ENCODE peak calls at places on chromosomes 11 and 22, in five cellular contexts. P is keratinocyte, C is heart left ventricle, K is astrocyte, T is right lobe of liver. E is an unnamed sample. For H3K4me1, the result is how much of the 10 kb centered on the place peaks cover.

GRCh38 chr11:35418847-35419712 is at the start of gene SLC1A2:
- DNase-seq in P (no peak), C (peak), K (no peak), T (no peak), E (peak)

GRCh38 chr22:37077802-37078448 is 26.4 kb downstream of the KCTD17 start:
- DNase-seq in P (no peak), C (no peak), K (no peak), T (no peak), E (no peak)

GRCh38 chr22:27210111-27210739 is 552.8 kb downstream of the MIAT start:
- DNase-seq in P (no peak), C (no peak), K (no peak), T (no peak), E (no peak)

GRCh38 chr22:40668611-40669390 is 10.5 kb upstream of the MCHR1 start:
- DNase-seq in P (no peak), C (no peak), K (peak), T (no peak), E (no peak)

GRCh38 chr11:88174627-88175003 is 628 bp downstream of the RAB38 start:
- DNase-seq in P (no peak), C (peak), K (peak), T (peak), E (peak)

GRCh38 chr11:746289-747175 is 732 bp upstream of the TALDO1 start:
- DNase-seq in P (no peak), C (no peak), K (peak), T (no peak), E (no peak)

GRCh38 chr11:80281194-80281593 is 840.4 kb upstream of the TENM4 start:
- DNase-seq in P (no peak), C (no peak), K (no peak), T (no peak), E (no peak)

GRCh38 chr11:62856333-62856910 is 17.0 kb upstream of the WDR74 start:
- DNase-seq in P (no peak), C (no peak), K (no peak), T (no peak), E (no peak)

GRCh38 chr11:783581-784015 is 6.3 kb downstream of the CEND1 start:
- DNase-seq in P (peak), C (peak), K (peak), T (peak), E (peak)

GRCh38 chr11:85822814-85823213 is 11.9 kb upstream of the SYTL2 start:
- DNase-seq in P (no peak), C (no peak), K (peak), T (no peak), E (no peak)

GRCh38 chr22:45980776-45981175 is 3.8 kb upstream of the WNT7B start:
- DNase-seq in P (no peak), C (no peak), K (no peak), T (no peak), E (no peak)

GRCh38 chr11:59174664-59175033 is 2.7 kb downstream of the DTX4 start:
- DNase-seq in P (peak), C (no peak), K (peak), T (peak), E (no peak)

GRCh38 chr11:1875093-1875785 is 16.5 kb downstream of the PRR33 start:
- DNase-seq in P (no peak), C (peak), K (no peak), T (peak), E (peak)

GRCh38 chr11:115155978-115156377 is 348.2 kb downstream of the CADM1 start:
- DNase-seq in P (no peak), C (no peak), K (no peak), T (no peak), E (no peak)

GRCh38 chr11:61522881-61523280 is 14.3 kb downstream of the LRRC10B start:
- DNase-seq in P (no peak), C (no peak), K (no peak), T (no peak), E (no peak)

DNA sequence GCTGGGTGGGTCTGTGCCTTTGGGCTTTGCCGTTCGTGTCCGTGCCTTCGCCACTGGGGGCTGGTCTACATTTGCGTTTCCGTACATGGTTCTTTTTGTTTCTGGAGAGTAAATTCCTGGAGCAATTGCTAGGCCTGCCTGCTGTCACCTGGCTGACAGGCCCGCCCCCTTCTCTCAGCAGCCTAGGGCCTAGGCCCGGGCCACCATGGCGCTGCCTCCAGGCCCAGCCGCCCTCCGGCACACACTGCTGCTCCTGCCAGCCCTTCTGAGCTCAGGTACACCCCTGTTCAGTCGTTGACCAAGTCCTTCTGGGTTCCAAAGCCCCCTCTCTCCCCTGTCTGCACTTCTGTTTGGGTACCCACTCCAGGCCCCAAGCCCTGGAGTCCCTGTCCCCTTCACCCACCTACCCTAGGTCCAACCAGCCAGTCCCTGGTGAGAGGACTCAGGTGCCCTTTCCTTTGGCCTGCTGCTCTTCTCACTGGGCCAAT is 649 bp downstream of the TMEM25 start:
- DNase-seq in P (no peak), C (no peak), K (no peak), T (no peak), E (no peak)
- TF ChIP-seq CTCF in P (no peak), C (no peak), K (no peak), T (no peak), E (no peak)

GRCh38 chr11:73333626-73334199 is 25.6 kb downstream of the ARHGEF17 start:
- DNase-seq in P (no peak), C (no peak), K (no peak), T (no peak), E (no peak)

GRCh38 chr11:73334244-73335203 is 26.4 kb downstream of the ARHGEF17 start:
- DNase-seq in P (no peak), C (peak), K (peak), T (peak), E (peak)

GRCh38 chr11:73330569-73331093 is 22.6 kb downstream of the ARHGEF17 start:
- DNase-seq in P (no peak), C (no peak), K (no peak), T (no peak), E (no peak)

GRCh38 chr11:73333173-73333572 is 25.1 kb downstream of the ARHGEF17 start:
- DNase-seq in P (no peak), C (no peak), K (no peak), T (no peak), E (no peak)

GRCh38 chr11:73331138-73331916 is 23.3 kb downstream of the ARHGEF17 start:
- DNase-seq in P (no peak), C (peak), K (no peak), T (no peak), E (peak)
- H3K4me1 ChIP-seq in P (under half), C (half or more), K (half or more), T (under half), E (half or more)

GRCh38 chr11:106159846-106160245 is 82.4 kb downstream of the AASDHPPT start:
- DNase-seq in P (no peak), C (no peak), K (peak), T (no peak), E (no peak)

GRCh38 chr11:106152013-106152412 is 74.6 kb downstream of the AASDHPPT start:
- DNase-seq in P (peak), C (no peak), K (peak), T (no peak), E (no peak)

GRCh38 chr11:106160494-106160893 is 83.0 kb downstream of the AASDHPPT start:
- DNase-seq in P (no peak), C (no peak), K (no peak), T (no peak), E (no peak)

GRCh38 chr11:106152824-106153223 is 75.4 kb downstream of the AASDHPPT start:
- DNase-seq in P (no peak), C (no peak), K (peak), T (no peak), E (no peak)

DNA sequence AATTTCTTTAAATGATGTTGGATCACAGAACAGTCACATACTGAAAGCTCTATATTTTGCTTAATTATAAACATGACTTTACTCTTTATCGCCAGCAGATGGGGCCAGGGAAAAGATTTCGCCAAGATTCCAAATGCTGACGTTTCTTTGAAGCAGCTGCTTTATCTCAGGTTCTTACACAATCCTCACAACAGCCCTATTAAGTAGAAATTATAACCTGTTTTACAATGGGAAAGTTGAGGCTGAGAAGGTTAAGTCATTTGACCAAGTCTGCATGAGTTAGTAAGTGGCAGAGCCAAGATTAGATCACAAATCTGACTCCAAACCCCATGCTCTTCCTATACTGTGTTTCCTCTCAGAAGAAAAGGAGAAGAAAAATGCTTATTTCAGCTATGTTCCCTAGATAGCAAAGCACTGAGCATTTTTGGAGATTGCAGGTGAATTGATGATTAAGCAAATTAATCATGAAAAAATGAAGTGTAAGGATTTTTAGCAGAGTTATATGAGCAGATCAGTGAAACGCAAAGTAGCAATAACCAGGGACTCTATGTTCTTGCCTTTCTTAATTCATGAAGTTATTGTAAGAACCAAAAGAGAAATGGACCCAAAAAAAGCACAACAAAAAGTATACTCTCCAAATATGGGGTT is 79.0 kb downstream of the AASDHPPT start:
- DNase-seq in P (peak), C (no peak), K (peak), T (no peak), E (no peak)
- TF ChIP-seq CTCF in P (peak), C (no peak), K (peak), T (peak), E (peak)

GRCh38 chr22:20239951-20240773 is 28.0 kb downstream of the RTN4R start:
- DNase-seq in P (no peak), C (peak), K (no peak), T (no peak), E (peak)

GRCh38 chr22:20241579-20242392 is 26.3 kb downstream of the RTN4R start:
- DNase-seq in P (no peak), C (no peak), K (no peak), T (peak), E (no peak)

GRCh38 chr22:20242393-20243175 is 25.5 kb downstream of the RTN4R start:
- DNase-seq in P (no peak), C (no peak), K (no peak), T (no peak), E (no peak)

GRCh38 chr22:20239063-20239950 is 28.8 kb downstream of the RTN4R start:
- DNase-seq in P (no peak), C (peak), K (no peak), T (no peak), E (peak)

DNA sequence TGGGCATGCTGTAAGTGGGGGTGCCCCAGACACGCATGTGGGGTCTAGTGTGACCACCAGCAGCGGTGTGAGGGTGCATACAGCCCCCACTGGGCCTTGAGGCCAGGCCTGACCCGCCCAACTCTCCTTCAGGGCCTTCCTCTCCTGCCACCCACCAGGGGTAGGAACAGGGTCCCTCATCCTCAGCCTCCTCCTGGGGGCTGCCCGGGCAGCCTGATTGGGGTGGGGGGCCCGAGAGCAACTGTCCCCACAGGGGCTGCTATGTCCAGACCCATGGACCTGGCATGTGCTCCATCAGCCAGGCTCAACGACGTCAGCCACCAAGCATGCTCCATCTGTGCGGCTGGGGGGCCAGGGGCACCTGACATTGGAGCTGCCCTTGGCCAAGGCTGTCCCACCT is 27.2 kb downstream of the RTN4R start:
- DNase-seq in P (no peak), C (no peak), K (no peak), T (no peak), E (no peak)
- H3K4me1 ChIP-seq in P (under half), C (under half), K (under half), T (half or more), E (half or more)